ENCODE peak calls at places on chromosomes 7 and 10, in four cellular contexts. Q is GM23248, K is mesenchymal stem cell, S is mammary epithelial cell. H is an unnamed sample. For H3K36me3, the result is how much of the 10 kb centered on the place peaks cover.

GRCh38 chr7:5354460-5355279 is 69.0 kb downstream of the TNRC18 start:
- DNase-seq in Q (peak), K (peak), S (peak), H (peak)

GRCh38 chr7:5767066-5767465 is 14.4 kb downstream of the RNF216 start:
- DNase-seq in Q (peak), K (no peak), S (no peak), H (no peak)

GRCh38 chr7:100951172-100951571 is 1.8 kb downstream of the MUC3A start:
- DNase-seq in Q (no peak), K (no peak), S (no peak), H (no peak)

GRCh38 chr10:43683451-43684197 is 34.9 kb upstream of the ZNF32 start:
- DNase-seq in Q (peak), K (peak), S (no peak), H (no peak)

GRCh38 chr7:132402751-132403245 is 173.5 kb downstream of the PLXNA4 start:
- DNase-seq in Q (peak), K (no peak), S (no peak), H (no peak)

GRCh38 chr10:95566121-95566520 is 5.0 kb upstream of the SORBS1 start:
- DNase-seq in Q (no peak), K (no peak), S (no peak), H (no peak)

GRCh38 chr7:131861620-131862346 is 305.4 kb upstream of the PODXL start:
- DNase-seq in Q (peak), K (no peak), S (no peak), H (no peak)

GRCh38 chr10:130003166-130003565 is 39.1 kb upstream of the EBF3 start:
- DNase-seq in Q (no peak), K (no peak), S (no peak), H (no peak)

GRCh38 chr7:131538071-131538790 is 18.2 kb downstream of the PODXL start:
- DNase-seq in Q (peak), K (no peak), S (no peak), H (no peak)

DNA sequence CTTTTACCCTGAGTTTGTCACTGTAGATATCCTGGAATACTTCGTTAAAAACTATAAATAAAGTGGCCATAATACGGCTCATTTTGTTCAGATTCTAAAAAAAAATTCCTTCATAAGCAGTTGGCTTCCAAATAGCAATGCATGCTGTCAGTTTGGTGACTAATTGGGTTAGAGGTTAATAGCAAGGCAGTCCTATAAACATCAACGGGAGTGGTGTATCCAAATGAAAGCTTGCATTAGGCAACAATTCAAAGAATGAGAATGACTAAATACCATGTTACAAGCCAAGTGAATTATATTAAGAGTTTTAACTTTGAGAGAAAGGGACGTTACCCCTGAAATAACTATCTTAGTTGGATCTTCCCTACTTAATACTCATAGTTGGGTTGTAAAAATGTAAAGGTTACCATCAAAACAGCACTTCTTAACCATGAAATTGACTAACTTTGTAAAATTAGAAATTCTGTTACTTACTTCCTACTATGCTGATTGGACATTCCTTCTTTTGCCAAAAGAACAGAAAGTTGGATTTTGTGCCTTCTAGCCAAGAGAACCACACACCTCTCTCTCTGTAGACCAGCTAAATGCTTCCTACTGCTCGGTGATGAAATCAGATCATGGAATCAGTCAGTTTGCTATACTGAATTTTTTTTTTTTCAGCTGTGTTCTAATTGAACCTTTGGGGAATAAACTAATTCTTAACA is 98.0 kb downstream of the KAT6B start:
- DNase-seq in Q (peak), K (peak), S (peak), H (no peak)
- H3K4me3 ChIP-seq in Q (peak), K (peak), S (peak), H (no peak)

GRCh38 chr7:80847027-80847426 is 71.8 kb downstream of the SEMA3C start:
- DNase-seq in Q (peak), K (no peak), S (peak), H (no peak)

GRCh38 chr7:80848841-80849240 is 70.0 kb downstream of the SEMA3C start:
- DNase-seq in Q (no peak), K (no peak), S (no peak), H (no peak)

GRCh38 chr7:80847895-80848294 is 71.0 kb downstream of the SEMA3C start:
- DNase-seq in Q (peak), K (no peak), S (no peak), H (no peak)

GRCh38 chr7:80856769-80857168 is 62.1 kb downstream of the SEMA3C start:
- DNase-seq in Q (no peak), K (no peak), S (no peak), H (no peak)

DNA sequence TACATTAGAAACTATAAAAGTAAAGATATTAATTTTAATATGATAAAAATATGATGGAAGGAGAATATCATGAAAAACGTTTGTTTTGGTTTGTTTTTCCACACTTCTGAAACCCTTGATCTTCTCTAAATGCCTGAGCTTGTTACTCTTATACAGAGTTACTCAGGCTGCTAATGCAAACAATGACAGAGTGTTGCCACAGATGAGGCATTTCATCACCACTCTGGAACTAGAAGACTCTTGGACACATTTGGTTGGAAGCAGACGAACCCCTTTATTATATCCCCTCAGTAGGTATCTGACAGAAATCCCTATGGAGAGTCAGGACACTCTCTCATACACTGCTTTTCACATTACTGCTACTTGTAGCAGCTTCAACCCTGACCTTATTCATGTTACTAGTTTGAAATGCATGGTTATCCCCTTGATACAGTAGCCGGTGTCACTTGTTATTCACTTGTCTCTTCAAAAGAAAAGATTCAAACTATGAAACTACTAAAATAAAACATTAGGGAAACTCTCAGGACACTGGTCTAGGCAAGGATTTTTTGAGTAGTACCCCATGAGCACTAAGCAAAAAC is 66.9 kb downstream of the SEMA3C start:
- DNase-seq in Q (peak), K (peak), S (peak), H (no peak)
- H3K36me3 ChIP-seq in Q (under half), K (under half), S (under half), H (under half)

GRCh38 chr10:100999742-101000601 is at the start of gene LZTS2:
- DNase-seq in Q (peak), K (peak), S (peak), H (peak)

GRCh38 chr10:101000602-101000991 is 989 bp downstream of the LZTS2 start:
- DNase-seq in Q (peak), K (no peak), S (no peak), H (no peak)

GRCh38 chr10:101003639-101004206 is 4.1 kb downstream of the LZTS2 start:
- DNase-seq in Q (no peak), K (no peak), S (no peak), H (no peak)

GRCh38 chr10:101001225-101002035 is 1.8 kb downstream of the LZTS2 start:
- DNase-seq in Q (peak), K (peak), S (peak), H (peak)

GRCh38 chr10:101002456-101002855 is 2.8 kb downstream of the LZTS2 start:
- DNase-seq in Q (no peak), K (no peak), S (no peak), H (no peak)
- H3K4me3 ChIP-seq in Q (no peak), K (peak), S (no peak), H (no peak)

DNA sequence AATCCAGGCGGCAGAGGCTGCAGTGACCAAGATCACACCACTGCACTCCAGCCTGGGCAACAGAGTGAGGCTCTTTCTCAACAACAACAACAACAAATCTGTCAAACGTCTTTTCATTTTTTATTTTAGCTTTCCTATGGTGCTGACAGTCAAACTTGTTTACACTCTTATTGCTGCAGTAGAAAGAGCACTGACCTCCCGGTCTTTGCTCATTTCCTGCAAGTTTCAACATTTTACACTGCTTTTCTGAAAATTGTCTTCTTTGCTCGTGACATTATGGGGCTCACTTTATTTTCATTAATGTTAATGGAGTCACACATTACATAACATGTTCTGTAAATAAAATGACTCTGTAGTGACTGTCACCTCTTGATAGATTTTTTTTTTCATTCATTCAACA is 277.2 kb downstream of the CELF2 start:
- DNase-seq in Q (no peak), K (no peak), S (no peak), H (no peak)
- H3K36me3 ChIP-seq in Q (under half), K (under half), S (under half), H (under half)

GRCh38 chr7:105020926-105021325 is 6.9 kb downstream of the KMT2E start:
- DNase-seq in Q (no peak), K (no peak), S (no peak), H (no peak)
- H3K4me3 ChIP-seq in Q (peak), K (peak), S (no peak), H (no peak)

GRCh38 chr7:105474045-105474444 is 48.0 kb downstream of the PUS7 start:
- DNase-seq in Q (no peak), K (no peak), S (no peak), H (no peak)
- H3K36me3 ChIP-seq in Q (under half), K (under half), S (under half), H (under half)

GRCh38 chr7:151851782-151852181 is 25.1 kb downstream of the PRKAG2 start:
- DNase-seq in Q (no peak), K (no peak), S (no peak), H (peak)
- H3K4me3 ChIP-seq in Q (peak), K (peak), S (no peak), H (no peak)

GRCh38 chr10:125027889-125028288 is 86.0 kb downstream of the ZRANB1 start:
- DNase-seq in Q (no peak), K (no peak), S (no peak), H (no peak)

GRCh38 chr10:125029584-125030242 is 87.8 kb downstream of the ZRANB1 start:
- DNase-seq in Q (peak), K (peak), S (peak), H (no peak)

GRCh38 chr10:125026974-125027735 is 85.2 kb downstream of the ZRANB1 start:
- DNase-seq in Q (no peak), K (no peak), S (no peak), H (no peak)

GRCh38 chr10:125026036-125026931 is 84.4 kb downstream of the ZRANB1 start:
- DNase-seq in Q (no peak), K (no peak), S (no peak), H (no peak)

GRCh38 chr10:125028291-125028867 is 86.5 kb downstream of the ZRANB1 start:
- DNase-seq in Q (peak), K (no peak), S (no peak), H (no peak)
- H3K36me3 ChIP-seq in Q (under half), K (half or more), S (under half), H (under half)

H was measured in prostate gland.